ENCODE peak calls at places on chromosomes 7 and 10, in six cellular contexts. L is HL-60, C is fibroblast of the aortic adventitia, E is epithelial cell of esophagus, K is neural progenitor cell, B is pancreas. S is an unnamed sample.
A peak's percentile ranks its signal among the peaks of the same experiment; 100 is the strongest.

GRCh38 chr7:51352174-51353145 is 35.9 kb upstream of the COBL start:
- DNase-seq in L (no peak), C (no peak), E (no peak), K (no peak), B (no peak), S (no peak)

GRCh38 chr10:43203491-43204393 is 63.1 kb downstream of the RASGEF1A start:
- DNase-seq in L (no peak), C (no peak), E (peak; percentile 51), K (peak; percentile 65), B (peak; percentile 58), S (peak; percentile 26)

GRCh38 chr7:23539494-23539907 is 7.7 kb upstream of the TRA2A start:
- DNase-seq in L (no peak), C (no peak), E (no peak), K (no peak), B (no peak), S (no peak)

GRCh38 chr10:35641430-35642015 is 573 bp downstream of the FZD8 start:
- DNase-seq in L (no peak), C (peak; percentile 37), E (peak; percentile 39), K (peak; percentile 76), B (no peak), S (no peak)

GRCh38 chr7:1226155-1226901 is 6.3 kb upstream of the UNCX start:
- DNase-seq in L (no peak), C (no peak), E (no peak), K (peak; percentile 89), B (no peak), S (no peak)

GRCh38 chr7:128041203-128041602 is 10.0 kb upstream of the LRRC4 start:
- DNase-seq in L (no peak), C (peak; percentile 54), E (peak; percentile 81), K (no peak), B (no peak), S (no peak)

GRCh38 chr7:101659706-101660105 is 30.6 kb upstream of the MYL10 start:
- DNase-seq in L (no peak), C (no peak), E (no peak), K (no peak), B (no peak), S (no peak)

GRCh38 chr7:5234852-5235831 is 45.1 kb downstream of the WIPI2 start:
- DNase-seq in L (no peak), C (no peak), E (peak; percentile 21), K (no peak), B (no peak), S (no peak)

GRCh38 chr7:41219276-41219675 is 483.6 kb downstream of the INHBA start:
- DNase-seq in L (no peak), C (peak; percentile 64), E (no peak), K (peak; percentile 10), B (no peak), S (no peak)

GRCh38 chr7:158865462-158865922 is 9.1 kb downstream of the DYNC2I1 start:
- DNase-seq in L (no peak), C (no peak), E (no peak), K (no peak), B (no peak), S (no peak)

GRCh38 chr10:132551093-132551807 is 13.7 kb downstream of the INPP5A start:
- DNase-seq in L (peak; percentile 88), C (no peak), E (no peak), K (no peak), B (no peak), S (no peak)

GRCh38 chr7:124275411-124275810 is 242.5 kb upstream of the TMEM229A start:
- DNase-seq in L (no peak), C (no peak), E (no peak), K (no peak), B (no peak), S (no peak)

GRCh38 chr7:155527664-155528063 is 18.7 kb downstream of the CNPY1 start:
- DNase-seq in L (no peak), C (no peak), E (no peak), K (no peak), B (no peak), S (no peak)

GRCh38 chr7:55019691-55020480 is 1.1 kb downstream of the EGFR start:
- DNase-seq in L (no peak), C (no peak), E (no peak), K (peak; percentile 59), B (peak; percentile 58), S (peak; percentile 69)

GRCh38 chr10:79404231-79404609 is 41.2 kb downstream of the ZCCHC24 start:
- DNase-seq in L (peak; percentile 43), C (peak; percentile 96), E (no peak), K (peak; percentile 45), B (no peak), S (peak; percentile 81)

GRCh38 chr7:3065724-3066143 is 22.1 kb upstream of the CARD11 start:
- DNase-seq in L (peak; percentile 7), C (peak; percentile 11), E (peak; percentile 25), K (peak; percentile 64), B (peak; percentile 61), S (peak; percentile 52)

GRCh38 chr7:130273863-130274262 is 7.2 kb downstream of the CPA2 start:
- DNase-seq in L (no peak), C (peak; percentile 82), E (peak; percentile 36), K (peak; percentile 48), B (no peak), S (no peak)

GRCh38 chr7:30162622-30163124 is 27.9 kb downstream of the MTURN start:
- DNase-seq in L (no peak), C (peak; percentile 59), E (peak; percentile 86), K (peak; percentile 61), B (no peak), S (no peak)

GRCh38 chr10:29896053-29896452 is 163.3 kb downstream of the JCAD start:
- DNase-seq in L (no peak), C (peak; percentile 71), E (no peak), K (no peak), B (no peak), S (no peak)

GRCh38 chr10:33421789-33422188 is 87.3 kb upstream of the NRP1 start:
- DNase-seq in L (no peak), C (peak; percentile 92), E (peak; percentile 63), K (no peak), B (peak; percentile 51), S (no peak)

GRCh38 chr7:22992874-22993840 is 20.8 kb downstream of the HYCC1 start:
- DNase-seq in L (no peak), C (no peak), E (no peak), K (no peak), B (no peak), S (no peak)

GRCh38 chr7:106841896-106842390 is 23.1 kb upstream of the PIK3CG start:
- DNase-seq in L (no peak), C (no peak), E (no peak), K (peak; percentile 33), B (no peak), S (no peak)

GRCh38 chr7:76131872-76132271 is 69.8 kb upstream of the SRRM3 start:
- DNase-seq in L (no peak), C (no peak), E (no peak), K (no peak), B (no peak), S (no peak)

GRCh38 chr7:6516387-6516983 is 34.8 kb downstream of the GRID2IP start:
- DNase-seq in L (peak; percentile 65), C (peak; percentile 87), E (peak; percentile 84), K (peak; percentile 93), B (peak; percentile 84), S (peak; percentile 81)

GRCh38 chr10:30980951-30981616 is 50.6 kb downstream of the ZNF438 start:
- DNase-seq in L (no peak), C (peak; percentile 91), E (peak; percentile 82), K (no peak), B (peak; percentile 85), S (peak; percentile 45)

GRCh38 chr10:119420950-119421875 is 121.3 kb downstream of the RGS10 start:
- DNase-seq in L (no peak), C (no peak), E (no peak), K (no peak), B (no peak), S (peak; percentile 62)

GRCh38 chr10:129078322-129078721 is 388.7 kb upstream of the MGMT start:
- DNase-seq in L (no peak), C (peak; percentile 39), E (no peak), K (no peak), B (no peak), S (no peak)

GRCh38 chr10:100345570-100346330 is 1.3 kb upstream of the SCD start:
- DNase-seq in L (no peak), C (peak; percentile 74), E (peak; percentile 33), K (peak; percentile 52), B (no peak), S (no peak)

GRCh38 chr7:94414481-94414880 is 19.8 kb downstream of the COL1A2 start:
- DNase-seq in L (no peak), C (peak; percentile 78), E (no peak), K (no peak), B (no peak), S (no peak)

GRCh38 chr10:49667991-49668390 is 11.5 kb upstream of the C10orf53 start:
- DNase-seq in L (no peak), C (no peak), E (peak; percentile 60), K (no peak), B (no peak), S (no peak)

DNA sequence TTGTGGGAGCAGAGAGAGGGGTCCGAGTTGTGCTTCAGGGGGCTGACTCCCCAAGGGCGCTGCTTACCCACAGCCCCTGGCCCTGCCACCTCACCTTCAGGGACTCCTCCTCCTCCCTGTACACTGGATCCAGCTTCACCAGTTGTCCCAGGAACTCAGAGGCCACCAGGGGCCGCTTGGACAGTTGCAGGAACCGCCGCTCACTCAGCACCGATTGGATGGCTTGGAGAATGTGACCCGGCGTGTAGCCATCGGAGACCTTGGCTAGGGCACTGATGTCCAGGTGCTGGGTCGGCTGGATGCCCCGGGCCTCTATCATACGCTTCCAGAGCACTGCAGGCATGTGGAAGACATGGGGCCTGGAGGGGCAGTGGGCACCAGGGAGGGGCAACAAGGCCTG is 4.5 kb upstream of the ASB10 start:
- DNase-seq in L (no peak), C (no peak), E (no peak), K (no peak), B (no peak), S (peak; percentile 70)
- TF ChIP-seq CTCF in L (no peak), C (no peak), E (no peak), K (no peak), B (no peak), S (peak; percentile 35)

GRCh38 chr10:99125879-99126278 is 109.8 kb downstream of the HPSE2 start:
- DNase-seq in L (no peak), C (no peak), E (no peak), K (no peak), B (no peak), S (no peak)
- H3K4me3 ChIP-seq in L (no peak overlapping the region), C (no peak overlapping the region), E (no peak overlapping the region), K (no peak overlapping the region), B (no peak overlapping the region), S (no peak overlapping the region)

GRCh38 chr7:138616085-138616484 is 85.1 kb downstream of the SVOPL start:
- DNase-seq in L (no peak), C (no peak), E (no peak), K (no peak), B (no peak), S (no peak)
- TF ChIP-seq CTCF in L (no peak), C (no peak), E (no peak), K (no peak), B (no peak), S (no peak)

GRCh38 chr10:75431180-75432111 is at the start of gene LRMDA:
- DNase-seq in L (peak; percentile 72), C (peak; percentile 58), E (peak; percentile 45), K (peak; percentile 65), B (peak; percentile 61), S (peak; percentile 42)
- H3K4me3 ChIP-seq in L (peak within 1 kb of the TSS; percentile 66), C (peak within 1 kb of the TSS; percentile 50), E (peak within 1 kb of the TSS; percentile 32), K (peak within 1 kb of the TSS; percentile 45), B (peak within 1 kb of the TSS; percentile 82), S (peak within 1 kb of the TSS; percentile 70)